ENCODE peak calls at places on chromosomes 16 and 17, in six cellular contexts. B is left lung; V is osteocyte; L is AG09319; Z is MCF 10A; A is CD4-positive, alpha-beta T cell. G is an unnamed sample.

GRCh38 chr17:18009609-18010420 is 29.2 kb downstream of the ATPAF2 start:
- DNase-seq in B (no peak), V (no peak), L (no peak), Z (no peak), A (no peak), G (no peak)

GRCh38 chr17:61551255-61551742 is 39.7 kb downstream of the NACA2 start:
- DNase-seq in B (no peak), V (no peak), L (no peak), Z (peak), A (no peak), G (no peak)

GRCh38 chr17:37519241-37519985 is 29.7 kb downstream of the DUSP14 start:
- DNase-seq in B (no peak), V (no peak), L (no peak), Z (no peak), A (no peak), G (no peak)

GRCh38 chr17:41734949-41735313 is 488 bp upstream of the HAP1 start:
- DNase-seq in B (no peak), V (no peak), L (no peak), Z (no peak), A (no peak), G (no peak)

GRCh38 chr17:57868007-57868774 is 18.3 kb upstream of the MRPS23 start:
- DNase-seq in B (peak), V (no peak), L (peak), Z (peak), A (no peak), G (no peak)

GRCh38 chr16:30786115-30786935 is 680 bp downstream of the ZNF629 start:
- DNase-seq in B (no peak), V (no peak), L (no peak), Z (peak), A (no peak), G (peak)

GRCh38 chr17:58605986-58606385 is 85.9 kb downstream of the TEX14 start:
- DNase-seq in B (no peak), V (no peak), L (no peak), Z (no peak), A (no peak), G (no peak)

GRCh38 chr16:66378739-66379570 is 12.5 kb downstream of the CDH5 start:
- DNase-seq in B (peak), V (no peak), L (no peak), Z (no peak), A (no peak), G (no peak)

GRCh38 chr16:68539704-68540370 is 746 bp downstream of the ZFP90 start:
- DNase-seq in B (no peak), V (no peak), L (no peak), Z (peak), A (no peak), G (no peak)

GRCh38 chr16:56450275-56450889 is 750 bp downstream of the NUDT21 start:
- DNase-seq in B (no peak), V (no peak), L (no peak), Z (no peak), A (no peak), G (no peak)

GRCh38 chr17:40417258-40417608 is 463 bp downstream of the TOP2A start:
- DNase-seq in B (no peak), V (no peak), L (no peak), Z (no peak), A (no peak), G (no peak)

GRCh38 chr16:11316331-11317015 is 28.8 kb upstream of the RMI2 start:
- DNase-seq in B (no peak), V (no peak), L (no peak), Z (no peak), A (no peak), G (no peak)

GRCh38 chr16:5024632-5025031 is 9.1 kb downstream of the NAGPA start:
- DNase-seq in B (no peak), V (no peak), L (no peak), Z (peak), A (no peak), G (no peak)

GRCh38 chr16:84806256-84806889 is 13.4 kb upstream of the CRISPLD2 start:
- DNase-seq in B (peak), V (peak), L (no peak), Z (peak), A (no peak), G (no peak)

GRCh38 chr17:77565166-77565565 is 393.3 kb upstream of the TNRC6C start:
- DNase-seq in B (peak), V (no peak), L (no peak), Z (no peak), A (no peak), G (no peak)

GRCh38 chr16:75458029-75458428 is 6.5 kb downstream of the TMEM170A start:
- DNase-seq in B (no peak), V (no peak), L (no peak), Z (no peak), A (no peak), G (no peak)

GRCh38 chr17:44360826-44361225 is 2.8 kb downstream of the FAM171A2 start:
- DNase-seq in B (no peak), V (no peak), L (no peak), Z (no peak), A (no peak), G (no peak)

GRCh38 chr17:77423589-77424451 is 283.1 kb downstream of the SEC14L1 start:
- DNase-seq in B (peak), V (no peak), L (peak), Z (peak), A (no peak), G (no peak)

GRCh38 chr16:79639576-79640311 is 39.2 kb upstream of the MAF start:
- DNase-seq in B (no peak), V (no peak), L (no peak), Z (no peak), A (peak), G (no peak)

GRCh38 chr17:8060274-8060673 is 21.4 kb downstream of the ALOX15B start:
- DNase-seq in B (no peak), V (no peak), L (no peak), Z (peak), A (peak), G (peak)

GRCh38 chr16:27199747-27200146 is 3.6 kb upstream of the KDM8 start:
- DNase-seq in B (no peak), V (no peak), L (no peak), Z (no peak), A (no peak), G (no peak)

GRCh38 chr16:83888672-83889044 is 10.3 kb upstream of the MLYCD start:
- DNase-seq in B (no peak), V (no peak), L (no peak), Z (no peak), A (no peak), G (no peak)

GRCh38 chr17:78538033-78538776 is 39.0 kb downstream of the DNAH17 start:
- DNase-seq in B (no peak), V (no peak), L (no peak), Z (peak), A (no peak), G (no peak)

GRCh38 chr16:1150511-1150982 is 2.4 kb upstream of the CACNA1H start:
- DNase-seq in B (no peak), V (no peak), L (no peak), Z (no peak), A (no peak), G (no peak)
- TF ChIP-seq CTCF in B (no peak), V (no peak), L (no peak), Z (no peak), A (no peak), G (no peak)

GRCh38 chr16:57667526-57668258 is 414 bp upstream of the ADGRG3 start:
- DNase-seq in B (peak), V (no peak), L (no peak), Z (peak), A (no peak), G (no peak)
- TF ChIP-seq CTCF in B (no peak), V (no peak), L (no peak), Z (no peak), A (no peak), G (no peak)

GRCh38 chr17:6502142-6502541 is 54.2 kb downstream of the PITPNM3 start:
- DNase-seq in B (no peak), V (no peak), L (no peak), Z (no peak), A (no peak), G (no peak)
- TF ChIP-seq CTCF in B (no peak), V (no peak), L (no peak), Z (no peak), A (no peak), G (no peak)

GRCh38 chr16:46629331-46629843 is 8.2 kb upstream of the SHCBP1 start:
- DNase-seq in B (no peak), V (no peak), L (peak), Z (peak), A (no peak), G (no peak)
- TF ChIP-seq CTCF in B (no peak), V (peak), L (peak), Z (peak), A (no peak), G (peak)

GRCh38 chr16:87149051-87149450 is 168.1 kb downstream of the C16orf95 start:
- DNase-seq in B (no peak), V (no peak), L (no peak), Z (peak), A (no peak), G (no peak)

GRCh38 chr16:87144232-87144631 is 173.0 kb downstream of the C16orf95 start:
- DNase-seq in B (no peak), V (no peak), L (no peak), Z (no peak), A (no peak), G (no peak)

GRCh38 chr16:87146676-87147075 is 170.5 kb downstream of the C16orf95 start:
- DNase-seq in B (no peak), V (no peak), L (no peak), Z (no peak), A (no peak), G (no peak)

GRCh38 chr16:87143661-87144121 is 173.5 kb downstream of the C16orf95 start:
- DNase-seq in B (no peak), V (no peak), L (no peak), Z (peak), A (no peak), G (no peak)

GRCh38 chr16:87145181-87146176 is 171.7 kb downstream of the C16orf95 start:
- DNase-seq in B (no peak), V (no peak), L (no peak), Z (peak), A (no peak), G (no peak)
- TF ChIP-seq CTCF in B (no peak), V (no peak), L (no peak), Z (peak), A (no peak), G (no peak)

DNA sequence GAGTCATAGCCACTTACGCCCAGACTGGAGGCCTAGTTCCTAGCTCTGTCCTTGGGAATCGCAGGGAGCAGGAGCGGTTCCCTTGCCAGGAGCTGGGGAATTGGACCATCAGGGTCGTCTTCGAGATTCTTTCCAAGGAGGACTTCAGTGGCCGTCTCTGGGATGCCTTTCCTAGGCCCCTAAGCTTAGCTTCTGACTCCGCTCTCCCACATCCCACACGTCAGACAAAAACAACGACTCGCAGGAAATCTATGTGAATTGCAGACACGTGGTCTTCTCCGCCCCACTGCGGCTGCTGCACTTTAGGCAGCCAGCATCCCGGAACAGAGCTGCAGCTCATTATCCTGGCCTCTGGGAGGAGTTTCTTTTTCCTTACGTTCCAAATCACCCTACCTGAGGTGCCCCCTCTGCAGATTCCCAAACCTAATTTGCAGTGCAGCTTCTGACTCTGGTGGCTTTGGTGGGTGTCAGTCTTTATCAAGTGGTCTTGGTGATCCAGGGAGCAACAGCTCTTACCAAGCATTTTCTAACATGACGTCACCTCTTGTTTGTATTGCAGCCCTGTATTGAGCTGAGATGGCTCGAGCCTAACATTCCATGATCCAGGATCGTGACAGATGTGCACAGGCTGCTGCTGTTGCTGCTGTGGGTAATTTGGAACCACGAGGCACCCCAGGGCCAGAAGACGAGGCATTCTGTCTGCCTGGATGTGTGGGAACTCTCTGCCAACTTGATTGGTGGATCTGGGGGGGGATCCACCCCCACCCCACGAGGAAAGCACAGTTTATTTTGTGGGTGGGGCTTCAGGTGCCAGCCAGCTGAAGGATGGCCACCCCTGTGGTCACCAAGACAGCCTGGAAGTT is 1.1 kb downstream of the KATNB1 start:
- DNase-seq in B (peak), V (no peak), L (peak), Z (peak), A (peak), G (no peak)
- TF ChIP-seq CTCF in B (no peak), V (peak), L (peak), Z (no peak), A (no peak), G (peak)